ENCODE peak calls at places on chromosomes 5 and 9, in seven cellular contexts. K is frontal cortex; S is HCEC 1CT; W is NCI-H1092 treated with DMSO at 0.1 percent for 48 hours; J is stimulated activated CD8-positive, alpha-beta memory T cell treated with anti-CD3 and anti-CD28 coated beads, Interleukin-4, amount 100 ng/mL, for 48 hours; P is KBM-7; R is smooth muscle cell of the brain vasculature. L is an unnamed sample.

GRCh38 chr5:454936-455335 is 12.0 kb downstream of the EXOC3 start:
- DNase-seq in W (no peak), R (no peak), S (no peak), P (no peak), J (no peak), K (no peak), L (no peak)

GRCh38 chr9:82584349-82584846 is 478.5 kb downstream of the RASEF start:
- DNase-seq in K (no peak), W (no peak), R (no peak), J (no peak), P (no peak), S (no peak), L (no peak)

GRCh38 chr9:105864248-105864898 is 170.0 kb downstream of the TMEM38B start:
- DNase-seq in K (no peak), P (no peak), W (no peak), S (no peak), R (no peak), J (no peak), L (no peak)

GRCh38 chr5:107337281-107337680 is 333.5 kb downstream of the EFNA5 start:
- DNase-seq in S (peak), K (no peak), P (no peak), W (no peak), R (no peak), J (no peak), L (no peak)

GRCh38 chr9:110638381-110638954 is 30.1 kb upstream of the MUSK start:
- DNase-seq in P (no peak), R (no peak), J (no peak), K (no peak), S (peak), W (peak), L (no peak)

GRCh38 chr9:136075134-136075841 is 19.8 kb downstream of the NACC2 start:
- DNase-seq in W (no peak), K (no peak), P (no peak), J (no peak), S (no peak), R (no peak), L (no peak)

GRCh38 chr9:6153425-6153824 is 62.2 kb upstream of the IL33 start:
- DNase-seq in J (no peak), R (no peak), P (no peak), S (peak), K (no peak), W (no peak), L (no peak)

GRCh38 chr5:176166427-176166826 is 71.8 kb upstream of the SIMC1 start:
- DNase-seq in K (no peak), W (no peak), S (peak), J (no peak), R (no peak), P (no peak), L (no peak)

GRCh38 chr5:72837524-72838096 is 21.1 kb downstream of the TNPO1 start:
- DNase-seq in S (no peak), R (no peak), J (no peak), K (no peak), W (no peak), P (no peak), L (no peak)